ENCODE peak calls at places on chromosome 13, in five cellular contexts. J, M, A, S and G are unnamed samples.
A peak's percentile ranks its signal among the peaks of the same experiment; 100 is the strongest.

GRCh38 chr13:73607489-73608156 is 526.6 kb downstream of the KLF12 start:
- DNase-seq in J (no peak), M (no peak), A (no peak), S (no peak), G (no peak)

GRCh38 chr13:22103046-22103445 is 432.2 kb downstream of the FGF9 start:
- DNase-seq in J (no peak), M (no peak), A (no peak), S (no peak), G (no peak)

GRCh38 chr13:83515267-83515666 is 367.0 kb downstream of the SLITRK1 start:
- DNase-seq in J (no peak), M (no peak), A (no peak), S (no peak), G (no peak)

GRCh38 chr13:102131246-102131645 is 270.6 kb downstream of the FGF14 start:
- DNase-seq in J (no peak), M (no peak), A (no peak), S (no peak), G (no peak)

GRCh38 chr13:85366759-85367417 is 432.3 kb downstream of the SLITRK6 start:
- DNase-seq in J (no peak), M (no peak), A (no peak), S (no peak), G (no peak)

GRCh38 chr13:107545946-107546502 is 669.3 kb downstream of the LIG4 start:
- DNase-seq in J (no peak), M (no peak), A (no peak), S (no peak), G (no peak)

GRCh38 chr13:98478134-98479129 is 98.5 kb downstream of the STK24 start:
- DNase-seq in J (peak; percentile 67), M (peak; percentile 47), A (peak; percentile 43), S (no peak), G (no peak)

GRCh38 chr13:32660227-32660626 is 74.0 kb downstream of the PDS5B start:
- DNase-seq in J (no peak), M (no peak), A (no peak), S (no peak), G (no peak)

GRCh38 chr13:113801289-113801961 is 42.4 kb downstream of the TMEM255B start:
- DNase-seq in J (no peak), M (no peak), A (no peak), S (no peak), G (no peak)

GRCh38 chr13:35687336-35687735 is 210.8 kb upstream of the MAB21L1 start:
- DNase-seq in J (no peak), M (no peak), A (no peak), S (no peak), G (no peak)

GRCh38 chr13:27044837-27045570 is 126.6 kb downstream of the USP12 start:
- DNase-seq in J (no peak), M (no peak), A (no peak), S (no peak), G (no peak)

GRCh38 chr13:32549788-32550187 is 11.2 kb upstream of the N4BP2L2 start:
- DNase-seq in J (no peak), M (no peak), A (no peak), S (no peak), G (no peak)

GRCh38 chr13:85864963-85865530 is 65.8 kb upstream of the SLITRK6 start:
- DNase-seq in J (peak; percentile 40), M (no peak), A (no peak), S (no peak), G (no peak)

GRCh38 chr13:33645591-33646554 is 172.1 kb upstream of the RFC3 start:
- DNase-seq in J (no peak), M (no peak), A (no peak), S (no peak), G (no peak)

GRCh38 chr13:41029629-41030028 is 10.5 kb upstream of the ELF1 start:
- DNase-seq in J (no peak), M (no peak), A (no peak), S (no peak), G (no peak)

GRCh38 chr13:67619987-67620386 is 389.9 kb upstream of the PCDH9 start:
- DNase-seq in J (peak; percentile 51), M (no peak), A (no peak), S (no peak), G (no peak)

GRCh38 chr13:107581009-107581408 is 634.3 kb downstream of the LIG4 start:
- DNase-seq in J (no peak), M (no peak), A (no peak), S (no peak), G (peak; percentile 64)

GRCh38 chr13:49625392-49626137 is 2.7 kb upstream of the ARL11 start:
- DNase-seq in J (no peak), M (no peak), A (no peak), S (peak; percentile 7), G (no peak)

GRCh38 chr13:28522871-28523270 is 27.9 kb upstream of the FLT1 start:
- DNase-seq in J (no peak), M (no peak), A (no peak), S (no peak), G (no peak)

GRCh38 chr13:107459430-107459829 is 755.9 kb downstream of the LIG4 start:
- DNase-seq in J (no peak), M (no peak), A (no peak), S (no peak), G (no peak)

GRCh38 chr13:93244141-93244917 is 17.7 kb downstream of the GPC6 start:
- DNase-seq in J (peak; percentile 75), M (no peak), A (no peak), S (no peak), G (no peak)